ENCODE peak calls at places on chromosomes 16 and 17, in four cellular contexts. One of them, this sample, is unnamed.

GRCh38 chr17:76550712-76551615 is 11.1 kb downstream of the PRCD start:
- DNase-seq in HEK293T: no peak
- DNase-seq in HepG2: peak; percentile 87
- DNase-seq in K562: no peak
- DNase-seq in this sample: no peak

GRCh38 chr17:28698253-28698941 is 13.3 kb downstream of the PROCA1 start:
- DNase-seq in HEK293T: no peak
- DNase-seq in HepG2: peak; percentile 100
- DNase-seq in K562: no peak
- DNase-seq in this sample: no peak

GRCh38 chr17:50269477-50270429 is 4.5 kb upstream of the TMEM92 start:
- DNase-seq in HEK293T: peak; percentile 81
- DNase-seq in HepG2: peak; percentile 61
- DNase-seq in K562: peak; percentile 65
- DNase-seq in this sample: peak; percentile 81

GRCh38 chr17:76384222-76384986 is at the start of gene SPHK1:
- DNase-seq in HEK293T: peak; percentile 86
- DNase-seq in HepG2: peak; percentile 74
- DNase-seq in K562: peak; percentile 89
- DNase-seq in this sample: peak; percentile 73

GRCh38 chr17:44972953-44973352 is 4.8 kb upstream of the C1QL1 start:
- DNase-seq in HEK293T: no peak
- DNase-seq in HepG2: peak; percentile 43
- DNase-seq in K562: no peak
- DNase-seq in this sample: no peak

GRCh38 chr17:42187833-42188232 is 2.6 kb upstream of the HCRT start:
- DNase-seq in HEK293T: no peak
- DNase-seq in HepG2: no peak
- DNase-seq in K562: no peak
- DNase-seq in this sample: no peak

GRCh38 chr17:2936351-2936750 is 127.1 kb downstream of the OR1D5 start:
- DNase-seq in HEK293T: no peak
- DNase-seq in HepG2: no peak
- DNase-seq in K562: no peak
- DNase-seq in this sample: no peak

GRCh38 chr17:44197980-44198720 is 1.5 kb downstream of the ATXN7L3 start:
- DNase-seq in HEK293T: no peak
- DNase-seq in HepG2: no peak
- DNase-seq in K562: peak; percentile 62
- DNase-seq in this sample: no peak

GRCh38 chr17:43431741-43432523 is 33.1 kb downstream of the ARL4D start:
- DNase-seq in HEK293T: no peak
- DNase-seq in HepG2: no peak
- DNase-seq in K562: no peak
- DNase-seq in this sample: no peak

GRCh38 chr17:48100160-48100559 is 1.1 kb downstream of the CBX1 start:
- DNase-seq in HEK293T: no peak
- DNase-seq in HepG2: no peak
- DNase-seq in K562: no peak
- DNase-seq in this sample: no peak

GRCh38 chr17:56810846-56811775 is 22.6 kb downstream of the C17orf67 start:
- DNase-seq in HEK293T: no peak
- DNase-seq in HepG2: no peak
- DNase-seq in K562: no peak
- DNase-seq in this sample: no peak

GRCh38 chr16:10876799-10877341 is at the start of gene CIITA:
- DNase-seq in HEK293T: no peak
- DNase-seq in HepG2: no peak
- DNase-seq in K562: no peak
- DNase-seq in this sample: no peak

GRCh38 chr17:6894206-6894528 is 62.6 kb upstream of the TEKT1 start:
- DNase-seq in HEK293T: no peak
- DNase-seq in HepG2: no peak
- DNase-seq in K562: no peak
- DNase-seq in this sample: peak; percentile 87

GRCh38 chr16:57017251-57017650 is 27.9 kb downstream of the NLRC5 start:
- DNase-seq in HEK293T: no peak
- DNase-seq in HepG2: no peak
- DNase-seq in K562: no peak
- DNase-seq in this sample: no peak

GRCh38 chr16:84658690-84659089 is 10.4 kb downstream of the KLHL36 start:
- DNase-seq in HEK293T: no peak
- DNase-seq in HepG2: no peak
- DNase-seq in K562: no peak
- DNase-seq in this sample: no peak

GRCh38 chr16:4467916-4468315 is 6.5 kb downstream of the NMRAL1 start:
- DNase-seq in HEK293T: no peak
- DNase-seq in HepG2: no peak
- DNase-seq in K562: no peak
- DNase-seq in this sample: no peak

GRCh38 chr17:13996758-13997157 is 72.5 kb upstream of the COX10 start:
- DNase-seq in HEK293T: no peak
- DNase-seq in HepG2: no peak
- DNase-seq in K562: no peak
- DNase-seq in this sample: no peak

DNA sequence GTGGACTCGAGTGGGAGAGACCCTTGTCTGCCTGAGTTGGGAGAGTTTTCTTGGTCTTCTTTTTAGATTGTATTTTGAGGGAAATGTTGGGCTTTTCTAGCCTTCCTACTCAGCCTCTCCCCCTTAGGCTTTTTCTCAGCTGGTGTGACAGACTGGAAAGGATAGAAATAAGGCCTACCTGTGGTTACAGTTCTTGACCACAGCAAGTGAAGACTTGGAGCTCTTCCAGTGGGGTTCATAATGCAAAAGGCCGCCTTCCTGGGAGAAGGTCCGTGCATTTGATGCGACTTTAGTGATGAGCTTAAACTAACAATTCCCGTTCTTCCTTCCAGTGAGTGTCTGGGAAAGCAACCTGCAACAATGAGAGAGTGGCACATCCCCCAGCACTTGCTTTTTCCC is 56.8 kb downstream of the B9D1 start:
- DNase-seq in HEK293T: no peak
- DNase-seq in HepG2: no peak
- DNase-seq in K562: no peak
- DNase-seq in this sample: no peak
- TF ChIP-seq ELF4 in HEK293T: no peak
- TF ChIP-seq ELF4 in HepG2: no peak
- TF ChIP-seq ELF4 in K562: no peak
- TF ChIP-seq ELF4 in this sample: no peak

GRCh38 chr16:2855536-2855935 is 2.4 kb downstream of the PRSS22 start:
- DNase-seq in HEK293T: no peak
- DNase-seq in HepG2: no peak
- DNase-seq in K562: no peak
- DNase-seq in this sample: no peak

GRCh38 chr16:2856061-2856670 is 1.8 kb downstream of the PRSS22 start:
- DNase-seq in HEK293T: peak; percentile 68
- DNase-seq in HepG2: no peak
- DNase-seq in K562: peak; percentile 75
- DNase-seq in this sample: peak; percentile 76

GRCh38 chr16:2853531-2854073 is 4.4 kb downstream of the PRSS22 start:
- DNase-seq in HEK293T: no peak
- DNase-seq in HepG2: no peak
- DNase-seq in K562: no peak
- DNase-seq in this sample: no peak

GRCh38 chr16:2852731-2853507 is 5.1 kb downstream of the PRSS22 start:
- DNase-seq in HEK293T: no peak
- DNase-seq in HepG2: no peak
- DNase-seq in K562: peak; percentile 56
- DNase-seq in this sample: no peak

GRCh38 chr16:2854700-2855309 is 3.2 kb downstream of the PRSS22 start:
- DNase-seq in HEK293T: no peak
- DNase-seq in HepG2: no peak
- DNase-seq in K562: peak; percentile 57
- DNase-seq in this sample: peak; percentile 65
- TF ChIP-seq ELF4 in HEK293T: no peak
- TF ChIP-seq ELF4 in HepG2: no peak
- TF ChIP-seq ELF4 in K562: no peak
- TF ChIP-seq ELF4 in this sample: no peak

GRCh38 chr17:80789356-80789902 is 202.2 kb upstream of the CHMP6 start:
- DNase-seq in HEK293T: no peak
- DNase-seq in HepG2: no peak
- DNase-seq in K562: no peak
- DNase-seq in this sample: no peak
- TF ChIP-seq ELF4 in HEK293T: no peak
- TF ChIP-seq ELF4 in HepG2: no peak
- TF ChIP-seq ELF4 in K562: no peak
- TF ChIP-seq ELF4 in this sample: no peak

DNA sequence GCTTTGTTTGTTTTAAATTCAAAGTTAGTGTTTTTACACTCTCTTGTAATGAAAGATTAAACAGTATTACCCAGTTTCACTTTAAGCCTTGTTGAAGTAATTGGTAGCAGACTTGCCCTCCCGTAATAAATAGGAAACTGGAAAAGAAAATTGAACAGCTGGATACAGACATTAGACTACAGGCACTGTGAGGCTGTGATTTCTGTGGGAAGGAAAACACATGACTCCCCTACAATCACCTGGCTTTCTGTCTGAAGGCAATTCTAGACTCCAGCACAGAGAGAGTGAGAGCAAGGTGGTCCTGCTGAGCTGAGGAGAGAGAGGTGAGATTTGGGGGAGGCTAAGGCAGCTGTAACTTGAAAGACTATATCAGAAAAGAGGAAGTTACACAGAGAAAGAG is 57.8 kb upstream of the CDYL2 start:
- DNase-seq in HEK293T: no peak
- DNase-seq in HepG2: no peak
- DNase-seq in K562: no peak
- DNase-seq in this sample: no peak
- TF ChIP-seq ELF4 in HEK293T: no peak
- TF ChIP-seq ELF4 in HepG2: no peak
- TF ChIP-seq ELF4 in K562: no peak
- TF ChIP-seq ELF4 in this sample: no peak

GRCh38 chr16:82059983-82060421 is 24.9 kb downstream of the HSD17B2 start:
- DNase-seq in HEK293T: no peak
- DNase-seq in HepG2: peak; percentile 75
- DNase-seq in K562: no peak
- DNase-seq in this sample: no peak

GRCh38 chr16:82063456-82064082 is 28.5 kb downstream of the HSD17B2 start:
- DNase-seq in HEK293T: no peak
- DNase-seq in HepG2: peak; percentile 61
- DNase-seq in K562: no peak
- DNase-seq in this sample: no peak

GRCh38 chr16:82061861-82062525 is 26.9 kb downstream of the HSD17B2 start:
- DNase-seq in HEK293T: peak; percentile 31
- DNase-seq in HepG2: no peak
- DNase-seq in K562: peak; percentile 53
- DNase-seq in this sample: no peak

GRCh38 chr16:82059161-82059982 is 24.3 kb downstream of the HSD17B2 start:
- DNase-seq in HEK293T: no peak
- DNase-seq in HepG2: no peak
- DNase-seq in K562: no peak
- DNase-seq in this sample: no peak

GRCh38 chr16:82062645-82063058 is 27.6 kb downstream of the HSD17B2 start:
- DNase-seq in HEK293T: no peak
- DNase-seq in HepG2: peak; percentile 66
- DNase-seq in K562: no peak
- DNase-seq in this sample: no peak
- TF ChIP-seq ELF4 in HEK293T: no peak
- TF ChIP-seq ELF4 in HepG2: no peak
- TF ChIP-seq ELF4 in K562: no peak
- TF ChIP-seq ELF4 in this sample: no peak

GRCh38 chr17:62996221-62996620 is 30.2 kb downstream of the TANC2 start:
- DNase-seq in HEK293T: no peak
- DNase-seq in HepG2: no peak
- DNase-seq in K562: no peak
- DNase-seq in this sample: no peak
- TF ChIP-seq ELF4 in HEK293T: no peak
- TF ChIP-seq ELF4 in HepG2: no peak
- TF ChIP-seq ELF4 in K562: no peak
- TF ChIP-seq ELF4 in this sample: no peak

DNA sequence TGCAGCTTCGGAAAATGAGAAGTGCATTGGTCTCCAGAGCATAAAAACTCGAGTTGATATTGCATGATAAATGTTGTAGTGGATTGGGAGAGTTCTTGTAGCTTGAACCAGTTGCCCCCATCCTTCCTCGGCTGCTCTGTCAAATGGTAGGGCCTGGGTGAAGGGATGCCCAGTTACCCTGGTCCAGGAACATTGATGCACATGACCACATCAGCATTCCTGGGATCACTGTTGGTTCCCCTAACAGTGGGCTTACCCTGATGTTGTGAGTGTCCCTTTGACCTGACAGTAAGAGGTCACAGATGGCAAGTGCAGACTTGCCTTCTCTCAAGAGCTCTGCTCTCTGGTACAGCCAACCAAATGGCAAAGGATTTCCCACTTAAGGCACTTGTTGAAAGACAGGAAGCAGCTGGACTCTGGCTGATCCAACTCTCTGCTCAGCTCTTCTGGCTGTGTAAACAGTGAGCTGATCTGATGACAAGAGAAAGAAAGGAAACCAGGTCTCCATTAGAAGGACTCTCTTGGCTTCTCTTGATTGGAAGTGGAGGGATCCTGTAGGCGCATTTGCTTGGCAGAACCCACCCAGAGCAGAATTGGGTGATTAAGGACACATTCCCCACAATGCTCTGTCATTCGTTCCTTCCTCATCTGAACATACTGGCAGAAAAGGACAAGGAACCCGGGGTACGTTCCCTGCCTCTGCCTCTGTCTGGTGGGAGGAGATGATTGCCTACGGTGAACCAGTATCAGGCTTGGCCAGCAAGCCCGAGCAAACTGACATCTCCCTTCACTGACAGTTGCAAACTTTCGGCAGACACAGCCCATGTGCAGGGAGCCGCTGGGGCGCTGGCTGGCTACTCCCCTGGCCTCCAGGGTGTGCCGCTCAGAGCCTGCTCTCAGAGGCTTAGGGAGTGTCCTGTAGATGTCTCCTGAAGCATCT is 29.3 kb downstream of the LDHD start:
- DNase-seq in HEK293T: no peak
- DNase-seq in HepG2: peak; percentile 60
- DNase-seq in K562: peak; percentile 45
- DNase-seq in this sample: no peak
- TF ChIP-seq ELF4 in HEK293T: no peak
- TF ChIP-seq ELF4 in HepG2: no peak
- TF ChIP-seq ELF4 in K562: no peak
- TF ChIP-seq ELF4 in this sample: no peak